ENCODE peak calls at places on chromosomes 11 and 22, in six cellular contexts. F is LoVo, P is AG09319, N is uterus, D is HFFc6, G is fibroblast of the conjunctiva. K is an unnamed sample.

GRCh38 chr11:96054870-96055705 is 131.2 kb upstream of the MTMR2 start:
- DNase-seq in P (no peak), D (peak), F (peak), G (peak), N (no peak), K (no peak)

GRCh38 chr22:33873186-33873585 is 47.1 kb downstream of the LARGE1 start:
- DNase-seq in P (no peak), N (peak), G (no peak), D (no peak), F (no peak), K (no peak)

GRCh38 chr11:110433393-110434333 is 3.9 kb downstream of the FDX1 start:
- DNase-seq in N (no peak), G (no peak), D (no peak), P (no peak), F (peak), K (no peak)

GRCh38 chr11:61791737-61792309 is 576 bp downstream of the TMEM258 start:
- DNase-seq in F (peak), N (peak), P (peak), D (peak), G (peak), K (no peak)

GRCh38 chr11:44611088-44611487 is 45.6 kb downstream of the CD82 start:
- DNase-seq in N (no peak), G (no peak), F (no peak), D (no peak), P (no peak), K (no peak)

GRCh38 chr11:1682225-1682901 is 14.6 kb upstream of the KRTAP5-6 start:
- DNase-seq in F (no peak), P (no peak), G (no peak), D (no peak), N (no peak), K (no peak)

GRCh38 chr22:43393132-43393844 is 18.5 kb upstream of the MPPED1 start:
- DNase-seq in G (no peak), N (no peak), F (no peak), D (no peak), P (no peak), K (no peak)

GRCh38 chr22:29733362-29734322 is 13.8 kb downstream of the CABP7 start:
- DNase-seq in G (no peak), D (no peak), N (no peak), P (no peak), F (no peak), K (no peak)

GRCh38 chr22:23251445-23252093 is 71.3 kb downstream of the BCR start:
- DNase-seq in G (no peak), P (no peak), N (no peak), F (peak), D (peak), K (no peak)

GRCh38 chr22:40376149-40376548 is 5.8 kb downstream of the SGSM3 start:
- DNase-seq in D (no peak), G (no peak), F (no peak), N (no peak), P (no peak), K (no peak)

GRCh38 chr11:12750181-12750580 is 76.0 kb downstream of the TEAD1 start:
- DNase-seq in D (no peak), N (no peak), F (no peak), P (no peak), G (no peak), K (no peak)

GRCh38 chr11:17738350-17739207 is 4.0 kb downstream of the KCNC1 start:
- DNase-seq in G (no peak), P (no peak), F (no peak), N (no peak), D (no peak), K (no peak)

GRCh38 chr22:26364066-26365015 is 64.7 kb upstream of the ASPHD2 start:
- DNase-seq in D (peak), F (peak), P (peak), G (peak), N (peak), K (peak)

GRCh38 chr11:78370406-78371172 is 47.0 kb downstream of the GAB2 start:
- DNase-seq in N (no peak), F (no peak), D (no peak), G (no peak), P (no peak), K (no peak)

GRCh38 chr11:17734986-17735822 is 623 bp downstream of the KCNC1 start:
- DNase-seq in D (peak), G (peak), P (peak), N (no peak), F (peak), K (peak)

GRCh38 chr11:91178366-91178765 is 955.5 kb upstream of the CHORDC1 start:
- DNase-seq in N (no peak), P (no peak), F (no peak), G (no peak), D (no peak), K (no peak)